ENCODE peak calls at places on chromosomes 12 and 14, in eight cellular contexts. C is endothelial cell; S is fibroblast of mammary gland; E is AG04450; L is fibroblast of lung; G is lower lobe of right lung; X is astrocyte of the spinal cord; T is CD8-positive, alpha-beta T cell. R is an unnamed sample.

GRCh38 chr14:98593361-98593761 is 678.6 kb downstream of the BCL11B start:
- DNase-seq in T (no peak), C (no peak), E (no peak), G (no peak), S (no peak), L (no peak), X (no peak), R (no peak)

GRCh38 chr12:109915171-109916040 is 15.3 kb downstream of the TCHP start:
- DNase-seq in C (no peak), X (no peak), T (no peak), G (no peak), L (no peak), S (no peak), E (no peak), R (no peak)

GRCh38 chr12:82412246-82412645 is 53.9 kb downstream of the METTL25 start:
- DNase-seq in L (peak; percentile 25), T (no peak), E (no peak), G (no peak), S (no peak), C (no peak), X (no peak), R (no peak)

GRCh38 chr14:70653662-70654061 is 11.9 kb downstream of the TTC9 start:
- DNase-seq in T (no peak), L (no peak), G (no peak), S (no peak), E (no peak), C (no peak), X (no peak), R (no peak)

GRCh38 chr14:74085047-74085637 is 386 bp downstream of the LIN52 start:
- DNase-seq in S (peak; percentile 51), C (no peak), L (peak; percentile 62), G (no peak), E (no peak), T (no peak), X (peak; percentile 38), R (peak; percentile 11)

GRCh38 chr14:35088514-35088913 is 33.3 kb downstream of the PPP2R3C start:
- DNase-seq in E (no peak), X (no peak), C (no peak), S (no peak), L (peak; percentile 32), G (no peak), T (no peak), R (no peak)

GRCh38 chr12:1927051-1927680 is 8.7 kb upstream of the CACNA2D4 start:
- DNase-seq in G (peak; percentile 24), L (no peak), X (no peak), T (no peak), E (no peak), C (no peak), S (no peak), R (no peak)

GRCh38 chr12:75646329-75646940 is 135.0 kb upstream of the KRR1 start:
- DNase-seq in E (no peak), T (no peak), X (no peak), G (no peak), C (no peak), S (no peak), L (peak; percentile 63), R (no peak)

GRCh38 chr14:63853831-63854293 is 1.1 kb downstream of the SYNE2 start:
- DNase-seq in X (peak; percentile 66), C (peak; percentile 30), S (peak; percentile 35), E (no peak), G (peak; percentile 63), T (peak; percentile 48), L (peak; percentile 56), R (peak; percentile 52)

GRCh38 chr14:43449291-43449690 is 1057.8 kb downstream of the FSCB start:
- DNase-seq in X (no peak), S (no peak), E (no peak), C (no peak), G (no peak), T (no peak), L (no peak), R (no peak)

GRCh38 chr14:68181395-68182326 is 362.1 kb downstream of the RAD51B start:
- DNase-seq in X (peak; percentile 71), S (peak; percentile 80), G (no peak), C (no peak), L (peak; percentile 64), E (no peak), T (no peak), R (peak; percentile 10)

GRCh38 chr12:8823565-8824300 is 1.3 kb downstream of the A2ML1 start:
- DNase-seq in S (peak; percentile 16), E (no peak), X (peak; percentile 20), C (peak; percentile 67), T (no peak), L (peak; percentile 33), G (no peak), R (peak; percentile 11)
- TF ChIP-seq CTCF in S (peak; percentile 52), E (peak; percentile 62), X (peak; percentile 69), C (peak; percentile 55), T (no peak), L (peak; percentile 53), G (peak; percentile 68), R (peak; percentile 27)

GRCh38 chr12:62371661-62372060 is 95.0 kb upstream of the MON2 start:
- DNase-seq in X (no peak), S (no peak), G (no peak), L (peak; percentile 3), E (no peak), C (no peak), T (no peak), R (no peak)
- TF ChIP-seq CTCF in X (no peak), S (no peak), G (no peak), L (no peak), E (no peak), C (no peak), T (no peak), R (no peak)

DNA sequence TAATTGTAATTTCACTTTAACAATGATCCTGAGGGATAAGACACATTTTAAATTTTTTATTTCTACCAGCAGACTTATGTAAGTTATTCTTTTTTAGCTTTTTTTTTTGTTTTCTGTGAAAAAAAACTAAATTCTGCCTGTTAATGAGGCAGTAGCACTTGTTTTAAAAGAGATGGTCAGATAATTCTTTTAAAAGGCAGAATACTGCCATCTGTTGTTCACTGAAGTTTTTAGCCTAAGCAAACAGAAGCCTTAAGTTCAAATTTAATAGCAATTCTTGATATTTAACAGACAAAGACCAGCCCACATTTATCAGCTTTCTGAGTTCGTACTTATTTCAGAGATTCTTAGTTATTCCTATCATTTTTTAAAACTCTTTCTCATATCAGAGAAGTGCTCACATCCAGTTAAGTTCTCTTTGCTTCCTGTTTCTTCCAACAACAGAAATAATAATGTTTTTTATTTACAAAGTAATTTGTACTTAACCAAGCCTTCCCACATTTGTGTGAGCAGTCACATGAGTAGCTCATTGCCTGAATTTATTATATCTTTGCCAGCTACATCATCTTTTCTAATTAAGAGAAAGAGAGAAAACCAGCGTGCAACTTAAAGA is 93.4 kb upstream of the SLCO1C1 start:
- DNase-seq in E (no peak), T (no peak), L (peak; percentile 56), C (no peak), S (peak; percentile 76), G (no peak), X (peak; percentile 76), R (no peak)
- TF ChIP-seq CTCF in E (peak; percentile 56), T (no peak), L (peak; percentile 51), C (no peak), S (peak; percentile 49), G (peak; percentile 33), X (peak; percentile 48), R (peak; percentile 17)

GRCh38 chr14:85280074-85280473 is 249.9 kb upstream of the FLRT2 start:
- DNase-seq in G (no peak), E (no peak), T (no peak), L (no peak), C (no peak), X (no peak), S (peak; percentile 16), R (no peak)
- TF ChIP-seq CTCF in G (no peak), E (no peak), T (no peak), L (no peak), C (no peak), X (no peak), S (no peak), R (no peak)

GRCh38 chr12:49366652-49367380 is 446 bp upstream of the SPATS2 start:
- DNase-seq in X (peak; percentile 98), C (peak; percentile 100), G (peak; percentile 89), L (peak; percentile 94), E (peak; percentile 83), S (peak; percentile 90), T (peak; percentile 82), R (peak; percentile 96)
- TF ChIP-seq CTCF in X (peak; percentile 31), C (no peak), G (peak; percentile 30), L (peak; percentile 22), E (peak; percentile 25), S (peak; percentile 4), T (no peak), R (peak; percentile 22)

GRCh38 chr12:113220593-113221180 is 577 bp upstream of the TPCN1 start:
- DNase-seq in L (no peak), G (no peak), E (no peak), T (no peak), S (no peak), X (peak; percentile 13), C (peak; percentile 13), R (no peak)

GRCh38 chr12:113211160-113211559 is 10.1 kb upstream of the TPCN1 start:
- DNase-seq in G (no peak), C (no peak), S (no peak), L (no peak), T (no peak), E (no peak), X (no peak), R (no peak)

DNA sequence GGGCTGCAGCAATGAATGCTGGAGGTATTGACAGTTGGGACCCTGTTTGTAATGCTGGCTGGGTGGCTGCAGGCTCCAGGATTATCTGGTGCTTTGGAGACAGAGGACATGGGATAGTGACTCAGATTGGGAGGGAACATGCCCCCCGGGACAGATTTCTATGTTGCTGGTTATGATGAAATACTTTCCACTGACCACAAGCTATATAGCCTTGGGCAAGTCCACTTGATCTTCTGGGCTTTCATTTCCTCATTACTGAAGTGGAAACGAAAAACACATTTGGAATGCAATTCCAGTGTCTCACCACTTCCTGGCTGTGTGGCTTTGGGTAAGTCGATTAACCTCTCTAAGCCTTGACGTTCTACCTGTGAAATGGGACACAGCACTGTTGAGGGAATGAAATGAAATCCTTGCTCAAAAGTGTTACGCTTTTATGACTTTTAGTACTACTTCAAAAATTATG is 6.3 kb upstream of the TPCN1 start:
- DNase-seq in X (peak; percentile 97), S (peak; percentile 98), C (no peak), T (no peak), E (peak; percentile 81), G (peak; percentile 61), L (peak; percentile 99), R (no peak)
- TF ChIP-seq CTCF in X (no peak), S (no peak), C (no peak), T (no peak), E (no peak), G (no peak), L (peak; percentile 3), R (no peak)

GRCh38 chr14:50667491-50668007 is 557 bp downstream of the SAV1 start:
- DNase-seq in S (no peak), X (no peak), L (no peak), E (no peak), G (no peak), T (peak; percentile 11), C (no peak), R (peak; percentile 38)
- TF ChIP-seq CTCF in S (no peak), X (no peak), L (no peak), E (no peak), G (no peak), T (no peak), C (no peak), R (no peak)

DNA sequence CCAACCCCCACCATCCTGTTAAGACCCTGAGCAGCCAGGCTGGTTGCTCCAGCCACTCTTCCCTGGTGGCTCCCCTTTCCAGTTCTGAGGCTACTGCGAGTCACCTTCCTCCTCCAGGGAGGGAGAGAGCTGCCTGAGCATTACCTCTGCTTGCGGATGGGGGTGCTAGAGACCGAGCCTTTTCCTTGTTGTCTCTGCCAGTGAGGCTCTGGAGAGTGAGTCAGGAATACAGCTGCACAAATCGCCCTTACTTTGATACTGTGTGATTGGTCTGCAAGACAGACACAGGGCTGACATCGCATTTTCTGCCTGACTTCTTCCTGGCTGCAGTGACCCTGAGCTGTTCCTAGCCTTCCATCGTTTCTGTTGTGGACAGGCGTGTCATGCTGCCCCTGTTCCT is 94.3 kb downstream of the SLC25A47 start:
- DNase-seq in X (peak; percentile 94), L (peak; percentile 95), S (peak; percentile 96), G (no peak), T (no peak), C (peak; percentile 73), E (peak; percentile 87), R (no peak)
- TF ChIP-seq CTCF in X (peak; percentile 97), L (peak; percentile 97), S (peak; percentile 96), G (peak; percentile 29), T (no peak), C (peak; percentile 25), E (peak; percentile 95), R (no peak)